ENCODE peak calls at places on chromosomes 3 and 15, in six cellular contexts. One of them, this sample, is unnamed.
A peak's percentile ranks its signal among the peaks of the same experiment; 100 is the strongest.

GRCh38 chr15:25242957-25243799 is 195.6 kb downstream of the UBE3A start:
- DNase-seq in lower leg skin: peak; percentile 76
- DNase-seq in endothelial cell of umbilical vein: no peak
- DNase-seq in neural progenitor cell: no peak
- DNase-seq in A549: no peak
- DNase-seq in NB4: no peak
- DNase-seq in this sample: no peak

GRCh38 chr3:47846186-47846879 is 43.4 kb downstream of the DHX30 start:
- DNase-seq in lower leg skin: no peak
- DNase-seq in endothelial cell of umbilical vein: no peak
- DNase-seq in neural progenitor cell: no peak
- DNase-seq in A549: no peak
- DNase-seq in NB4: no peak
- DNase-seq in this sample: no peak

GRCh38 chr3:181756645-181757044 is 44.9 kb downstream of the SOX2 start:
- DNase-seq in lower leg skin: no peak
- DNase-seq in endothelial cell of umbilical vein: no peak
- DNase-seq in neural progenitor cell: peak; percentile 90
- DNase-seq in A549: no peak
- DNase-seq in NB4: no peak
- DNase-seq in this sample: no peak

GRCh38 chr3:143786229-143787199 is 61.8 kb downstream of the SLC9A9 start:
- DNase-seq in lower leg skin: no peak
- DNase-seq in endothelial cell of umbilical vein: peak; percentile 47
- DNase-seq in neural progenitor cell: no peak
- DNase-seq in A549: no peak
- DNase-seq in NB4: peak; percentile 63
- DNase-seq in this sample: no peak

GRCh38 chr3:129593595-129594339 is 12.7 kb downstream of the PLXND1 start:
- DNase-seq in lower leg skin: no peak
- DNase-seq in endothelial cell of umbilical vein: peak; percentile 74
- DNase-seq in neural progenitor cell: peak; percentile 52
- DNase-seq in A549: no peak
- DNase-seq in NB4: peak; percentile 97
- DNase-seq in this sample: no peak

GRCh38 chr3:45126730-45127129 is 19.4 kb downstream of the CDCP1 start:
- DNase-seq in lower leg skin: no peak
- DNase-seq in endothelial cell of umbilical vein: no peak
- DNase-seq in neural progenitor cell: no peak
- DNase-seq in A549: no peak
- DNase-seq in NB4: no peak
- DNase-seq in this sample: no peak

GRCh38 chr3:44019736-44020135 is 221.9 kb upstream of the TOPAZ1 start:
- DNase-seq in lower leg skin: no peak
- DNase-seq in endothelial cell of umbilical vein: no peak
- DNase-seq in neural progenitor cell: peak; percentile 80
- DNase-seq in A549: no peak
- DNase-seq in NB4: no peak
- DNase-seq in this sample: no peak

GRCh38 chr3:64642327-64643151 is 45.3 kb downstream of the ADAMTS9 start:
- DNase-seq in lower leg skin: no peak
- DNase-seq in endothelial cell of umbilical vein: no peak
- DNase-seq in neural progenitor cell: peak; percentile 85
- DNase-seq in A549: no peak
- DNase-seq in NB4: no peak
- DNase-seq in this sample: no peak

GRCh38 chr15:81289910-81290309 is 34.0 kb downstream of the STARD5 start:
- DNase-seq in lower leg skin: no peak
- DNase-seq in endothelial cell of umbilical vein: no peak
- DNase-seq in neural progenitor cell: no peak
- DNase-seq in A549: no peak
- DNase-seq in NB4: no peak
- DNase-seq in this sample: no peak

GRCh38 chr3:184384856-184385422 is 5.1 kb downstream of the CHRD start:
- DNase-seq in lower leg skin: no peak
- DNase-seq in endothelial cell of umbilical vein: no peak
- DNase-seq in neural progenitor cell: no peak
- DNase-seq in A549: no peak
- DNase-seq in NB4: no peak
- DNase-seq in this sample: no peak

GRCh38 chr3:54040476-54040875 is 81.9 kb upstream of the CACNA2D3 start:
- DNase-seq in lower leg skin: no peak
- DNase-seq in endothelial cell of umbilical vein: no peak
- DNase-seq in neural progenitor cell: peak; percentile 64
- DNase-seq in A549: no peak
- DNase-seq in NB4: no peak
- DNase-seq in this sample: no peak

GRCh38 chr3:177960014-177960413 is 576.2 kb upstream of the KCNMB2 start:
- DNase-seq in lower leg skin: no peak
- DNase-seq in endothelial cell of umbilical vein: no peak
- DNase-seq in neural progenitor cell: no peak
- DNase-seq in A549: no peak
- DNase-seq in NB4: no peak
- DNase-seq in this sample: no peak

GRCh38 chr15:89379818-89380217 is 45.2 kb upstream of the POLG start:
- DNase-seq in lower leg skin: no peak
- DNase-seq in endothelial cell of umbilical vein: no peak
- DNase-seq in neural progenitor cell: peak; percentile 23
- DNase-seq in A549: no peak
- DNase-seq in NB4: no peak
- DNase-seq in this sample: no peak

GRCh38 chr3:72818915-72819314 is 29.3 kb downstream of the SHQ1 start:
- DNase-seq in lower leg skin: no peak
- DNase-seq in endothelial cell of umbilical vein: peak; percentile 42
- DNase-seq in neural progenitor cell: no peak
- DNase-seq in A549: no peak
- DNase-seq in NB4: no peak
- DNase-seq in this sample: no peak

GRCh38 chr3:14540209-14540575 is at the start of gene GRIP2:
- DNase-seq in lower leg skin: no peak
- DNase-seq in endothelial cell of umbilical vein: no peak
- DNase-seq in neural progenitor cell: no peak
- DNase-seq in A549: no peak
- DNase-seq in NB4: no peak
- DNase-seq in this sample: no peak

GRCh38 chr15:89068325-89068784 is 19.9 kb upstream of the ABHD2 start:
- DNase-seq in lower leg skin: peak; percentile 56
- DNase-seq in endothelial cell of umbilical vein: no peak
- DNase-seq in neural progenitor cell: no peak
- DNase-seq in A549: no peak
- DNase-seq in NB4: peak; percentile 96
- DNase-seq in this sample: peak; percentile 53

GRCh38 chr3:116425126-116425525 is 20.2 kb downstream of the LSAMP start:
- DNase-seq in lower leg skin: no peak
- DNase-seq in endothelial cell of umbilical vein: no peak
- DNase-seq in neural progenitor cell: no peak
- DNase-seq in A549: no peak
- DNase-seq in NB4: no peak
- DNase-seq in this sample: no peak

GRCh38 chr3:141619450-141619849 is 118.6 kb upstream of the RNF7 start:
- DNase-seq in lower leg skin: no peak
- DNase-seq in endothelial cell of umbilical vein: no peak
- DNase-seq in neural progenitor cell: no peak
- DNase-seq in A549: no peak
- DNase-seq in NB4: no peak
- DNase-seq in this sample: no peak

GRCh38 chr3:67719333-67719732 is 64.9 kb upstream of the SUCLG2 start:
- DNase-seq in lower leg skin: no peak
- DNase-seq in endothelial cell of umbilical vein: peak; percentile 55
- DNase-seq in neural progenitor cell: no peak
- DNase-seq in A549: no peak
- DNase-seq in NB4: no peak
- DNase-seq in this sample: no peak

GRCh38 chr3:151404316-151404715 is 19.8 kb upstream of the P2RY12 start:
- DNase-seq in lower leg skin: no peak
- DNase-seq in endothelial cell of umbilical vein: no peak
- DNase-seq in neural progenitor cell: no peak
- DNase-seq in A549: no peak
- DNase-seq in NB4: peak; percentile 45
- DNase-seq in this sample: peak; percentile 35

GRCh38 chr3:50268703-50269451 is at the start of gene SEMA3B:
- DNase-seq in lower leg skin: no peak
- DNase-seq in endothelial cell of umbilical vein: no peak
- DNase-seq in neural progenitor cell: no peak
- DNase-seq in A549: peak; percentile 48
- DNase-seq in NB4: no peak
- DNase-seq in this sample: no peak

GRCh38 chr3:143627336-143627735 is 220.9 kb downstream of the SLC9A9 start:
- DNase-seq in lower leg skin: no peak
- DNase-seq in endothelial cell of umbilical vein: no peak
- DNase-seq in neural progenitor cell: no peak
- DNase-seq in A549: no peak
- DNase-seq in NB4: no peak
- DNase-seq in this sample: no peak

GRCh38 chr15:61798631-61799030 is 261.6 kb downstream of the VPS13C start:
- DNase-seq in lower leg skin: no peak
- DNase-seq in endothelial cell of umbilical vein: no peak
- DNase-seq in neural progenitor cell: no peak
- DNase-seq in A549: no peak
- DNase-seq in NB4: no peak
- DNase-seq in this sample: no peak

GRCh38 chr15:83848315-83849050 is 194.6 kb downstream of the ADAMTSL3 start:
- DNase-seq in lower leg skin: no peak
- DNase-seq in endothelial cell of umbilical vein: no peak
- DNase-seq in neural progenitor cell: no peak
- DNase-seq in A549: no peak
- DNase-seq in NB4: peak; percentile 52
- DNase-seq in this sample: no peak

GRCh38 chr15:57746752-57747151 is 40.2 kb downstream of the POLR2M start:
- DNase-seq in lower leg skin: no peak
- DNase-seq in endothelial cell of umbilical vein: no peak
- DNase-seq in neural progenitor cell: no peak
- DNase-seq in A549: no peak
- DNase-seq in NB4: no peak
- DNase-seq in this sample: no peak

GRCh38 chr15:57752840-57753239 is 46.3 kb downstream of the POLR2M start:
- DNase-seq in lower leg skin: peak; percentile 62
- DNase-seq in endothelial cell of umbilical vein: no peak
- DNase-seq in neural progenitor cell: no peak
- DNase-seq in A549: no peak
- DNase-seq in NB4: no peak
- DNase-seq in this sample: no peak

GRCh38 chr15:57747206-57747605 is 40.7 kb downstream of the POLR2M start:
- DNase-seq in lower leg skin: no peak
- DNase-seq in endothelial cell of umbilical vein: no peak
- DNase-seq in neural progenitor cell: no peak
- DNase-seq in A549: no peak
- DNase-seq in NB4: peak; percentile 2
- DNase-seq in this sample: no peak

GRCh38 chr15:57751177-57751800 is 44.8 kb downstream of the POLR2M start:
- DNase-seq in lower leg skin: peak; percentile 25
- DNase-seq in endothelial cell of umbilical vein: peak; percentile 72
- DNase-seq in neural progenitor cell: peak; percentile 63
- DNase-seq in A549: peak; percentile 29
- DNase-seq in NB4: peak; percentile 15
- DNase-seq in this sample: peak; percentile 37

GRCh38 chr15:57752426-57752825 is 45.9 kb downstream of the POLR2M start:
- DNase-seq in lower leg skin: peak; percentile 37
- DNase-seq in endothelial cell of umbilical vein: no peak
- DNase-seq in neural progenitor cell: peak; percentile 62
- DNase-seq in A549: peak; percentile 13
- DNase-seq in NB4: no peak
- DNase-seq in this sample: no peak
- TF ChIP-seq CTCF in lower leg skin: no peak
- TF ChIP-seq CTCF in endothelial cell of umbilical vein: no peak
- TF ChIP-seq CTCF in neural progenitor cell: peak; percentile 43
- TF ChIP-seq CTCF in A549: no peak
- TF ChIP-seq CTCF in NB4: peak; percentile 13
- TF ChIP-seq CTCF in this sample: peak; percentile 4

GRCh38 chr3:171455603-171456550 is 4.3 kb downstream of the TNIK start:
- DNase-seq in lower leg skin: no peak
- DNase-seq in endothelial cell of umbilical vein: no peak
- DNase-seq in neural progenitor cell: no peak
- DNase-seq in A549: no peak
- DNase-seq in NB4: no peak
- DNase-seq in this sample: no peak
- TF ChIP-seq CTCF in lower leg skin: no peak
- TF ChIP-seq CTCF in endothelial cell of umbilical vein: no peak
- TF ChIP-seq CTCF in neural progenitor cell: no peak
- TF ChIP-seq CTCF in A549: no peak
- TF ChIP-seq CTCF in NB4: no peak
- TF ChIP-seq CTCF in this sample: no peak

DNA sequence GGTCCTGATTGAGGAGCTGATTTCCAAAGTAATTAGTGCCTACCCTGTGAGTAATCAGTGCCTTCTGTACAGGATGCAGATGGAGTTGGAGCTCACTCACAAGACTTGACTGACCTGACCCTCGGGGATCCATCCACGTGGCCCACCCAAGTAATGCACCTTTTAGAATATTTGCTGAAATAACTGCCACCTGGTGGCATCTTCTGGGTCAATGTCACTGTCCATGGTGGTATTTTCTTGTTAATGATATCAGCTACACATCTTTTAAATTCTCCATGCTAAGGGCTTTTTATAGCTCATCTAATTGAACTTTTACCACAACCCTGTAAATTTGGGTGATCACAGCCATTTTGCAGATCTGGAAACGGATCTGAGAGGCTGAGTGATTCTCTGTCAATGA is 74.3 kb upstream of the ANKRD34C start:
- DNase-seq in lower leg skin: peak; percentile 42
- DNase-seq in endothelial cell of umbilical vein: no peak
- DNase-seq in neural progenitor cell: no peak
- DNase-seq in A549: no peak
- DNase-seq in NB4: peak; percentile 17
- DNase-seq in this sample: no peak
- TF ChIP-seq CTCF in lower leg skin: no peak
- TF ChIP-seq CTCF in endothelial cell of umbilical vein: no peak
- TF ChIP-seq CTCF in neural progenitor cell: no peak
- TF ChIP-seq CTCF in A549: peak; percentile 13
- TF ChIP-seq CTCF in NB4: no peak
- TF ChIP-seq CTCF in this sample: no peak

DNA sequence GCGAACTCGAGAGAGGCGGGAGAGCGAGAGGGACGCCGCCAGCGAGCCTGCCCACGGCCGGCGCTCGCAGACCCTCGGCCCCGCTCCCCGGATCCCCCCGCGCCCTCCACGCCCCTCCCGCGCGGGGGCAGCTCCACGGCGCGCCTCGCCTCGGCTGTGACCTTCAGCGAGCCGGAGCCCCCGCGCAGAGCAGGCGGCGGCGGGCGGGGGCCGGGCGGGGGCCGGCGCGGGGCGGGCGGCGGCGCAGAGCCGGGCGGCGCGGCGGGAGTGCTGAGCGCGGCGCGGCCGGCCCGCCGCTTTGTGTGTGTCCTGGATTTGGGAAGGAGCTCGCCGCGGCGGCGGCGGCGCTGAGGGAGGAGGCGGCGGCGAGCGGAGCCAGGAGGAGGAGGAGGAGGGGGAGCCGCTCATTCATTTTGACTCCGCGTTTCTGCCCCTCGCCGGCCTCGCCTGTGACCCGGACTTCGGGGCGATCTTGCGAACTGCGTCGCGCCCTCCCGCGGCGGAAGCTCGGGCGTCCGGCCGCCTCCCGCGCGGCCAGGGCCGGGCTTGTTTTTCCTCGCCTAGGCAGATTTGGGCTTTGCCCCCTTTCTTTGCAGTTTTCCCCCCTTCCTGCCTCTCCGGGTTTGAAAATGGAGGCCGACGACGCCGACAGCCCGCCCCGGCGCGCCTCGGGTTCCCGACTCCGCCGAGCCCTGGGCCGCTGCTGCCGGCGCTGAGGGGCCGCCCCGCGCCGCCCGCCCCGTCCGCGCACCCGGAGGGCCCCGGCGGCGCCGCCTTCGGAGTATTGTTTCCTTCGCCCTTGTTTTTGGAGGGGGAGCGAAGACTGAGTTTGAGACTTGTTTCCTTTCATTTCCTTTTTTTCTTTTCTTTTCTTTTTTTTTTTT is 557 bp downstream of the IGF1R start:
- DNase-seq in lower leg skin: peak; percentile 87
- DNase-seq in endothelial cell of umbilical vein: peak; percentile 52
- DNase-seq in neural progenitor cell: peak; percentile 93
- DNase-seq in A549: no peak
- DNase-seq in NB4: peak; percentile 76
- DNase-seq in this sample: peak; percentile 64
- TF ChIP-seq CTCF in lower leg skin: no peak
- TF ChIP-seq CTCF in endothelial cell of umbilical vein: no peak
- TF ChIP-seq CTCF in neural progenitor cell: no peak
- TF ChIP-seq CTCF in A549: peak; percentile 16
- TF ChIP-seq CTCF in NB4: no peak
- TF ChIP-seq CTCF in this sample: peak; percentile 23

This sample was measured in GM13977.